ENCODE peak calls at places on chromosomes 5 and 9, in four cellular contexts. One of them, this sample, is unnamed.
A peak's percentile ranks its signal among the peaks of the same experiment; 100 is the strongest.

GRCh38 chr5:14184082-14184481 is 40.9 kb downstream of the TRIO start:
- DNase-seq in cardiac fibroblast: no peak
- DNase-seq in NB4: no peak
- DNase-seq in nephron progenitor cell: no peak
- DNase-seq in this sample: no peak

GRCh38 chr5:1672396-1672795 is 127.2 kb downstream of the MRPL36 start:
- DNase-seq in nephron progenitor cell: no peak
- DNase-seq in NB4: no peak
- DNase-seq in cardiac fibroblast: no peak
- DNase-seq in this sample: peak; percentile 27

GRCh38 chr5:34957857-34958690 is 28.7 kb downstream of the DNAJC21 start:
- DNase-seq in nephron progenitor cell: peak; percentile 11
- DNase-seq in cardiac fibroblast: peak; percentile 48
- DNase-seq in NB4: peak; percentile 36
- DNase-seq in this sample: no peak

GRCh38 chr5:24788829-24789509 is 144.2 kb upstream of the CDH10 start:
- DNase-seq in NB4: no peak
- DNase-seq in cardiac fibroblast: peak; percentile 15
- DNase-seq in nephron progenitor cell: no peak
- DNase-seq in this sample: no peak

GRCh38 chr9:86925686-86926085 is 21.6 kb downstream of the GAS1 start:
- DNase-seq in cardiac fibroblast: peak; percentile 69
- DNase-seq in nephron progenitor cell: no peak
- DNase-seq in NB4: no peak
- DNase-seq in this sample: no peak

GRCh38 chr9:113220467-113221002 is 542 bp downstream of the FKBP15 start:
- DNase-seq in nephron progenitor cell: no peak
- DNase-seq in cardiac fibroblast: no peak
- DNase-seq in NB4: no peak
- DNase-seq in this sample: no peak

GRCh38 chr5:140363631-140364471 is 3.9 kb downstream of the SLC4A9 start:
- DNase-seq in NB4: no peak
- DNase-seq in nephron progenitor cell: no peak
- DNase-seq in cardiac fibroblast: no peak
- DNase-seq in this sample: no peak

GRCh38 chr9:128405077-128405779 is 15.4 kb upstream of the CERCAM start:
- DNase-seq in NB4: no peak
- DNase-seq in nephron progenitor cell: no peak
- DNase-seq in cardiac fibroblast: no peak
- DNase-seq in this sample: peak; percentile 26

GRCh38 chr9:79263666-79264460 is 307.9 kb upstream of the TLE4 start:
- DNase-seq in cardiac fibroblast: no peak
- DNase-seq in NB4: peak; percentile 36
- DNase-seq in nephron progenitor cell: no peak
- DNase-seq in this sample: peak; percentile 65

GRCh38 chr5:64384761-64385160 is 121.1 kb upstream of the RGS7BP start:
- DNase-seq in nephron progenitor cell: peak; percentile 2
- DNase-seq in cardiac fibroblast: peak; percentile 16
- DNase-seq in NB4: peak; percentile 34
- DNase-seq in this sample: peak; percentile 48

GRCh38 chr5:150263801-150264621 is 25.6 kb downstream of the CAMK2A start:
- DNase-seq in cardiac fibroblast: peak; percentile 81
- DNase-seq in nephron progenitor cell: no peak
- DNase-seq in NB4: peak; percentile 64
- DNase-seq in this sample: peak; percentile 55

GRCh38 chr5:137174206-137174605 is 324.9 kb downstream of the SPOCK1 start:
- DNase-seq in NB4: no peak
- DNase-seq in cardiac fibroblast: no peak
- DNase-seq in nephron progenitor cell: no peak
- DNase-seq in this sample: no peak

GRCh38 chr5:14218480-14218879 is 75.3 kb downstream of the TRIO start:
- DNase-seq in cardiac fibroblast: no peak
- DNase-seq in NB4: no peak
- DNase-seq in nephron progenitor cell: no peak
- DNase-seq in this sample: no peak

GRCh38 chr5:29162297-29162696 is 2031.2 kb upstream of the CDH6 start:
- DNase-seq in cardiac fibroblast: no peak
- DNase-seq in nephron progenitor cell: no peak
- DNase-seq in NB4: no peak
- DNase-seq in this sample: no peak

GRCh38 chr5:138159666-138160065 is 18.8 kb downstream of the BRD8 start:
- DNase-seq in cardiac fibroblast: no peak
- DNase-seq in NB4: no peak
- DNase-seq in nephron progenitor cell: no peak
- DNase-seq in this sample: no peak

GRCh38 chr5:129771058-129771838 is 23.4 kb downstream of the MINAR2 start:
- DNase-seq in NB4: peak; percentile 62
- DNase-seq in cardiac fibroblast: peak; percentile 71
- DNase-seq in nephron progenitor cell: peak; percentile 64
- DNase-seq in this sample: peak; percentile 65

GRCh38 chr9:116697341-116697740 is 10.2 kb downstream of the TRIM32 start:
- DNase-seq in NB4: no peak
- DNase-seq in cardiac fibroblast: no peak
- DNase-seq in nephron progenitor cell: no peak
- DNase-seq in this sample: no peak

GRCh38 chr5:61768692-61769281 is 436.7 kb downstream of the ZSWIM6 start:
- DNase-seq in NB4: peak; percentile 41
- DNase-seq in cardiac fibroblast: no peak
- DNase-seq in nephron progenitor cell: peak; percentile 20
- DNase-seq in this sample: no peak

GRCh38 chr9:124852121-124852828 is 985 bp upstream of the WDR38 start:
- DNase-seq in cardiac fibroblast: no peak
- DNase-seq in NB4: no peak
- DNase-seq in nephron progenitor cell: no peak
- DNase-seq in this sample: no peak

GRCh38 chr5:174231961-174232487 is 186.5 kb downstream of the NSG2 start:
- DNase-seq in nephron progenitor cell: no peak
- DNase-seq in NB4: no peak
- DNase-seq in cardiac fibroblast: peak; percentile 7
- DNase-seq in this sample: no peak

GRCh38 chr9:85534340-85534739 is 207.4 kb downstream of the AGTPBP1 start:
- DNase-seq in cardiac fibroblast: no peak
- DNase-seq in NB4: peak; percentile 9
- DNase-seq in nephron progenitor cell: no peak
- DNase-seq in this sample: no peak

GRCh38 chr5:149080294-149080693 is 17.4 kb upstream of the SH3TC2 start:
- DNase-seq in cardiac fibroblast: no peak
- DNase-seq in nephron progenitor cell: no peak
- DNase-seq in NB4: no peak
- DNase-seq in this sample: no peak

GRCh38 chr9:32533816-32534215 is 7.8 kb upstream of the RIGI start:
- DNase-seq in nephron progenitor cell: no peak
- DNase-seq in NB4: no peak
- DNase-seq in cardiac fibroblast: no peak
- DNase-seq in this sample: no peak

GRCh38 chr5:45288746-45289145 is 407.4 kb downstream of the HCN1 start:
- DNase-seq in NB4: no peak
- DNase-seq in cardiac fibroblast: no peak
- DNase-seq in nephron progenitor cell: no peak
- DNase-seq in this sample: no peak

GRCh38 chr5:55173696-55174101 is 722 bp upstream of the CDC20B start:
- DNase-seq in nephron progenitor cell: no peak
- DNase-seq in NB4: no peak
- DNase-seq in cardiac fibroblast: no peak
- DNase-seq in this sample: peak; percentile 34

GRCh38 chr5:142819816-142820215 is 49.6 kb downstream of the ARHGAP26 start:
- DNase-seq in nephron progenitor cell: no peak
- DNase-seq in cardiac fibroblast: no peak
- DNase-seq in NB4: peak; percentile 61
- DNase-seq in this sample: no peak

GRCh38 chr5:58185397-58186195 is 274.3 kb downstream of the PLK2 start:
- DNase-seq in NB4: no peak
- DNase-seq in cardiac fibroblast: no peak
- DNase-seq in nephron progenitor cell: no peak
- DNase-seq in this sample: no peak

GRCh38 chr5:1946776-1947175 is 64.1 kb upstream of the IRX4 start:
- DNase-seq in nephron progenitor cell: no peak
- DNase-seq in cardiac fibroblast: no peak
- DNase-seq in NB4: no peak
- DNase-seq in this sample: no peak

GRCh38 chr5:32042571-32042970 is 131.5 kb downstream of the GOLPH3 start:
- DNase-seq in cardiac fibroblast: no peak
- DNase-seq in NB4: peak; percentile 23
- DNase-seq in nephron progenitor cell: no peak
- DNase-seq in this sample: no peak

GRCh38 chr9:68446836-68447235 is 90.4 kb downstream of the PGM5 start:
- DNase-seq in cardiac fibroblast: no peak
- DNase-seq in NB4: no peak
- DNase-seq in nephron progenitor cell: peak; percentile 33
- DNase-seq in this sample: no peak

GRCh38 chr5:156052697-156053455 is 274.1 kb upstream of the SGCD start:
- DNase-seq in nephron progenitor cell: no peak
- DNase-seq in cardiac fibroblast: no peak
- DNase-seq in NB4: no peak
- DNase-seq in this sample: no peak

DNA sequence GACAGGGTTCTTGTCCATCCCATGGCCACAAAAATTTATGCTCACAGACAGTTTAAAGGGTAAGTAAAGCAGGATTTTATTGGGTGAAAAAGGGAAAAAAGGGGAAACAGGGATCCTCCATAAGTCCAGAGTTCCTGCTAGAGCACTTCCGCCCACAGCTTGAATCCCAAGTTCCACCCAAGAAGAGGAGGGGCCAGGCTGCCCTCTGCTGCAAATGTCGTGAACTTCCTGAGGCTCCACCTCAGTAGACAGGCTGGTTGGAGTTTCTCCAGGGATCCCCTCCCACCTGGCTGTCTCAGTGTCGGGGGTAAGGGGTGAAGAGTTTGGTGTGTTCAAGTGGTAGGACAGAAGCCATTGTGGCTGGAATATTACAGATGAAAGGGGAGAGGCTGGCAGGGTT is 275.0 kb upstream of the SGCD start:
- DNase-seq in cardiac fibroblast: no peak
- DNase-seq in NB4: no peak
- DNase-seq in nephron progenitor cell: peak; percentile 6
- DNase-seq in this sample: no peak
- TF ChIP-seq CTCF in cardiac fibroblast: no peak
- TF ChIP-seq CTCF in NB4: no peak
- TF ChIP-seq CTCF in nephron progenitor cell: no peak
- TF ChIP-seq CTCF in this sample: no peak

GRCh38 chr9:4068914-4069313 is 231.0 kb downstream of the GLIS3 start:
- DNase-seq in NB4: no peak
- DNase-seq in nephron progenitor cell: no peak
- DNase-seq in cardiac fibroblast: no peak
- DNase-seq in this sample: no peak

GRCh38 chr9:4069457-4070162 is 230.3 kb downstream of the GLIS3 start:
- DNase-seq in NB4: no peak
- DNase-seq in nephron progenitor cell: no peak
- DNase-seq in cardiac fibroblast: no peak
- DNase-seq in this sample: no peak

GRCh38 chr9:4077499-4078102 is 222.3 kb downstream of the GLIS3 start:
- DNase-seq in cardiac fibroblast: peak; percentile 96
- DNase-seq in NB4: peak; percentile 82
- DNase-seq in nephron progenitor cell: peak; percentile 60
- DNase-seq in this sample: peak; percentile 83

GRCh38 chr9:4070266-4070665 is 229.6 kb downstream of the GLIS3 start:
- DNase-seq in nephron progenitor cell: no peak
- DNase-seq in cardiac fibroblast: no peak
- DNase-seq in NB4: peak; percentile 29
- DNase-seq in this sample: no peak

GRCh38 chr9:4073371-4073770 is 226.5 kb downstream of the GLIS3 start:
- DNase-seq in nephron progenitor cell: no peak
- DNase-seq in cardiac fibroblast: no peak
- DNase-seq in NB4: peak; percentile 35
- DNase-seq in this sample: peak; percentile 44
- TF ChIP-seq CTCF in nephron progenitor cell: peak; percentile 33
- TF ChIP-seq CTCF in cardiac fibroblast: peak; percentile 40
- TF ChIP-seq CTCF in NB4: peak; percentile 63
- TF ChIP-seq CTCF in this sample: peak; percentile 43

GRCh38 chr5:43043400-43043756 is 3.3 kb upstream of the ANXA2R start:
- DNase-seq in nephron progenitor cell: no peak
- DNase-seq in cardiac fibroblast: no peak
- DNase-seq in NB4: no peak
- DNase-seq in this sample: no peak

GRCh38 chr5:43041669-43042175 is 1.6 kb upstream of the ANXA2R start:
- DNase-seq in nephron progenitor cell: peak; percentile 70
- DNase-seq in cardiac fibroblast: peak; percentile 86
- DNase-seq in NB4: peak; percentile 84
- DNase-seq in this sample: peak; percentile 70

GRCh38 chr5:43042626-43043399 is 2.7 kb upstream of the ANXA2R start:
- DNase-seq in cardiac fibroblast: peak; percentile 78
- DNase-seq in NB4: peak; percentile 96
- DNase-seq in nephron progenitor cell: peak; percentile 51
- DNase-seq in this sample: peak; percentile 65

GRCh38 chr5:43041131-43041668 is 1.1 kb upstream of the ANXA2R start:
- DNase-seq in cardiac fibroblast: no peak
- DNase-seq in nephron progenitor cell: no peak
- DNase-seq in NB4: peak; percentile 80
- DNase-seq in this sample: no peak

DNA sequence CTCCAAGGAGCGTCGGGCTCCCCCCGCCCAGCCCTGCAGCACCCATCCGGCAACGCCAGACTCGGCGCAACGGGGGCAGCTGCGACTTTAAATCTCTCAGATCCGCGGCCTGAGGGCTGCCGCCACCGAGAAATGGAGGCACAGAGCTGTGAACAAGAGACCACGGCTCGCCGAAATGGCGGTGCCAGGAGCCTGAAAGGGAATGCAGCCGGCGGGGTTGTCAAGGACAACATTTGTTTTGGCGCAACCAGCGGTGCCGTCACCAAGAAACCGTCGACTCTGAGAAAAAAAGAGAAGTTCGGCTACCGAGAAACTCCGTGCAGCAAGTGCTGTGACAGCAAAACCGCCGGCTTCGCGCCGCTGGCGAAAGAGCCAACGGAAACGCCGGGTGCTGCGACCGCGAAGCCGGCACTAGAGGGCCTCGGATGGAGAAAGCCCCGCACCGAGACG is 2.1 kb upstream of the ANXA2R start:
- DNase-seq in cardiac fibroblast: peak; percentile 75
- DNase-seq in nephron progenitor cell: peak; percentile 72
- DNase-seq in NB4: peak; percentile 98
- DNase-seq in this sample: peak; percentile 79
- TF ChIP-seq CTCF in cardiac fibroblast: peak; percentile 34
- TF ChIP-seq CTCF in nephron progenitor cell: no peak
- TF ChIP-seq CTCF in NB4: no peak
- TF ChIP-seq CTCF in this sample: no peak

GRCh38 chr5:175887463-175887862 is 16.1 kb downstream of the CPLX2 start:
- DNase-seq in nephron progenitor cell: no peak
- DNase-seq in cardiac fibroblast: no peak
- DNase-seq in NB4: no peak
- DNase-seq in this sample: no peak
- TF ChIP-seq CTCF in nephron progenitor cell: no peak
- TF ChIP-seq CTCF in cardiac fibroblast: no peak
- TF ChIP-seq CTCF in NB4: no peak
- TF ChIP-seq CTCF in this sample: no peak

GRCh38 chr5:180070726-180071417 is 687 bp downstream of the RNF130 start:
- DNase-seq in cardiac fibroblast: peak; percentile 59
- DNase-seq in NB4: peak; percentile 86
- DNase-seq in nephron progenitor cell: no peak
- DNase-seq in this sample: peak; percentile 77
- TF ChIP-seq CTCF in cardiac fibroblast: no peak
- TF ChIP-seq CTCF in NB4: no peak
- TF ChIP-seq CTCF in nephron progenitor cell: no peak
- TF ChIP-seq CTCF in this sample: no peak

GRCh38 chr9:118222375-118222774 is 518.2 kb downstream of the TLR4 start:
- DNase-seq in NB4: no peak
- DNase-seq in nephron progenitor cell: peak; percentile 37
- DNase-seq in cardiac fibroblast: no peak
- DNase-seq in this sample: no peak
- TF ChIP-seq CTCF in NB4: no peak
- TF ChIP-seq CTCF in nephron progenitor cell: peak; percentile 44
- TF ChIP-seq CTCF in cardiac fibroblast: no peak
- TF ChIP-seq CTCF in this sample: no peak

GRCh38 chr9:132546148-132547051 is 36.0 kb upstream of the BARHL1 start:
- DNase-seq in NB4: peak; percentile 12
- DNase-seq in cardiac fibroblast: peak; percentile 33
- DNase-seq in nephron progenitor cell: peak; percentile 78
- DNase-seq in this sample: peak; percentile 81
- TF ChIP-seq CTCF in NB4: peak; percentile 26
- TF ChIP-seq CTCF in cardiac fibroblast: peak; percentile 29
- TF ChIP-seq CTCF in nephron progenitor cell: peak; percentile 68
- TF ChIP-seq CTCF in this sample: peak; percentile 86